ENCODE peak calls at places on chromosome 16, in eight cellular contexts. Y is naive thymus-derived CD8-positive, alpha-beta T cell; G is myocyte; R is RWPE1; Z is dorsolateral prefrontal cortex; X is heart left ventricle; O is Daoy; P is fibroblast of lung. H is an unnamed sample.

GRCh38 chr16:85238233-85238647 is 126.0 kb upstream of the CIBAR2 start:
- DNase-seq in Y (no peak), G (no peak), R (no peak), Z (no peak), X (peak; percentile 56), O (peak; percentile 88), P (peak; percentile 97), H (no peak)

GRCh38 chr16:55471448-55472097 is 7.4 kb upstream of the MMP2 start:
- DNase-seq in Y (no peak), G (peak; percentile 53), R (peak; percentile 52), Z (no peak), X (no peak), O (peak; percentile 75), P (peak; percentile 85), H (peak; percentile 58)

GRCh38 chr16:29876578-29877249 is 13.7 kb upstream of the CDIPT start:
- DNase-seq in Y (peak; percentile 18), G (no peak), R (no peak), Z (no peak), X (no peak), O (no peak), P (no peak), H (no peak)

GRCh38 chr16:80265624-80266306 is 275.0 kb upstream of the DYNLRB2 start:
- DNase-seq in Y (no peak), G (no peak), R (no peak), Z (no peak), X (no peak), O (peak; percentile 53), P (no peak), H (no peak)

GRCh38 chr16:68370221-68370920 is 59.6 kb downstream of the PRMT7 start:
- DNase-seq in Y (no peak), G (no peak), R (no peak), Z (no peak), X (no peak), O (no peak), P (no peak), H (no peak)

GRCh38 chr16:10022098-10022497 is 160.1 kb downstream of the GRIN2A start:
- DNase-seq in Y (no peak), G (no peak), R (no peak), Z (no peak), X (no peak), O (no peak), P (no peak), H (no peak)

GRCh38 chr16:19330801-19331484 is 45.4 kb downstream of the CLEC19A start:
- DNase-seq in Y (no peak), G (peak; percentile 74), R (peak; percentile 55), Z (no peak), X (no peak), O (peak; percentile 81), P (peak; percentile 50), H (peak; percentile 12)

GRCh38 chr16:83717814-83718213 is 90.0 kb upstream of the HSBP1 start:
- DNase-seq in Y (no peak), G (peak; percentile 35), R (no peak), Z (no peak), X (peak; percentile 15), O (peak; percentile 70), P (no peak), H (no peak)

GRCh38 chr16:86051376-86052114 is 152.6 kb downstream of the IRF8 start:
- DNase-seq in Y (no peak), G (no peak), R (no peak), Z (no peak), X (peak; percentile 30), O (no peak), P (no peak), H (no peak)

GRCh38 chr16:25568991-25569390 is 122.8 kb upstream of the HS3ST4 start:
- DNase-seq in Y (no peak), G (no peak), R (no peak), Z (no peak), X (no peak), O (no peak), P (no peak), H (no peak)

GRCh38 chr16:79334127-79334526 is 266.4 kb downstream of the MAF start:
- DNase-seq in Y (no peak), G (no peak), R (no peak), Z (no peak), X (no peak), O (no peak), P (no peak), H (no peak)

GRCh38 chr16:57366544-57367040 is 5.7 kb upstream of the CX3CL1 start:
- DNase-seq in Y (no peak), G (no peak), R (no peak), Z (no peak), X (no peak), O (no peak), P (no peak), H (no peak)

GRCh38 chr16:85391769-85392583 is 221.1 kb upstream of the GSE1 start:
- DNase-seq in Y (no peak), G (no peak), R (no peak), Z (no peak), X (no peak), O (no peak), P (no peak), H (no peak)

GRCh38 chr16:76123966-76124365 is 153.2 kb upstream of the CNTNAP4 start:
- DNase-seq in Y (no peak), G (no peak), R (no peak), Z (no peak), X (no peak), O (no peak), P (no peak), H (no peak)

GRCh38 chr16:82748026-82748425 is 121.3 kb downstream of the CDH13 start:
- DNase-seq in Y (no peak), G (peak; percentile 69), R (no peak), Z (no peak), X (peak; percentile 46), O (peak; percentile 41), P (peak; percentile 91), H (no peak)

GRCh38 chr16:87628940-87629339 is 26.6 kb downstream of the JPH3 start:
- DNase-seq in Y (no peak), G (peak; percentile 58), R (peak; percentile 51), Z (no peak), X (no peak), O (peak; percentile 93), P (no peak), H (peak; percentile 58)

GRCh38 chr16:89453662-89454321 is 36.6 kb downstream of the ANKRD11 start:
- DNase-seq in Y (no peak), G (peak; percentile 44), R (no peak), Z (no peak), X (peak; percentile 28), O (no peak), P (no peak), H (no peak)

GRCh38 chr16:89785523-89786155 is 30.8 kb downstream of the FANCA start:
- DNase-seq in Y (peak; percentile 76), G (no peak), R (no peak), Z (no peak), X (no peak), O (no peak), P (no peak), H (no peak)

GRCh38 chr16:72474511-72475123 is 302.7 kb upstream of the PMFBP1 start:
- DNase-seq in Y (no peak), G (peak; percentile 83), R (no peak), Z (no peak), X (no peak), O (peak; percentile 69), P (peak; percentile 43), H (peak; percentile 69)

GRCh38 chr16:69927056-69927757 is 23.9 kb upstream of the CLEC18A start:
- DNase-seq in Y (no peak), G (peak; percentile 75), R (no peak), Z (no peak), X (peak; percentile 73), O (peak; percentile 28), P (peak; percentile 74), H (no peak)

GRCh38 chr16:81738831-81739496 is 40.1 kb upstream of the PLCG2 start:
- DNase-seq in Y (no peak), G (no peak), R (no peak), Z (no peak), X (peak; percentile 63), O (no peak), P (no peak), H (no peak)

GRCh38 chr16:81996664-81997529 is 14.4 kb downstream of the SDR42E1 start:
- DNase-seq in Y (no peak), G (peak; percentile 74), R (peak; percentile 69), Z (no peak), X (no peak), O (peak; percentile 71), P (peak; percentile 33), H (peak; percentile 30)

GRCh38 chr16:49858200-49859129 is 2.6 kb upstream of the ZNF423 start:
- DNase-seq in Y (no peak), G (no peak), R (peak; percentile 8), Z (no peak), X (peak; percentile 64), O (peak; percentile 57), P (no peak), H (no peak)

GRCh38 chr16:11249233-11250061 is 6.6 kb downstream of the SOCS1 start:
- DNase-seq in Y (no peak), G (no peak), R (no peak), Z (no peak), X (no peak), O (no peak), P (no peak), H (no peak)